ENCODE peak calls at places on chromosomes 6 and 20, in nine cellular contexts. Q is GM23248, A is OCI-LY7, M is SK-N-SH, X is hepatocyte, R is PC-3, I is GM23338, W is MM.1S, O is HCT116. D is an unnamed sample.

GRCh38 chr20:36773123-36773547 is 428 bp downstream of the DSN1 start:
- DNase-seq in Q (peak; percentile 35), I (no peak), X (no peak), O (no peak), A (peak; percentile 14), M (no peak), W (peak; percentile 10), R (no peak), D (peak; percentile 25)

GRCh38 chr6:140893432-140893831 is 1239.3 kb upstream of the GJE1 start:
- DNase-seq in R (no peak), W (no peak), A (no peak), O (no peak), X (no peak), Q (no peak), I (peak; percentile 18), M (no peak), D (no peak)

GRCh38 chr6:165875946-165876345 is 212.9 kb upstream of the PDE10A start:
- DNase-seq in I (no peak), M (no peak), R (no peak), X (no peak), Q (no peak), W (no peak), A (no peak), O (no peak), D (no peak)

GRCh38 chr20:64093013-64093503 is 8.9 kb upstream of the LKAAEAR1 start:
- DNase-seq in I (no peak), O (no peak), R (no peak), A (no peak), X (no peak), Q (peak; percentile 17), W (no peak), M (no peak), D (peak; percentile 54)

GRCh38 chr6:73710470-73710869 is 14.5 kb downstream of the CD109 start:
- DNase-seq in A (no peak), I (no peak), R (peak; percentile 94), X (peak; percentile 48), M (no peak), Q (peak; percentile 40), O (peak; percentile 82), W (no peak), D (no peak)

GRCh38 chr6:100176321-100176950 is 182.4 kb upstream of the MCHR2 start:
- DNase-seq in I (peak; percentile 57), X (peak; percentile 57), Q (peak; percentile 82), W (peak; percentile 9), O (peak; percentile 8), A (peak; percentile 2), R (peak; percentile 70), M (no peak), D (peak; percentile 54)

GRCh38 chr6:110951986-110952794 is 6.3 kb upstream of the GTF3C6 start:
- DNase-seq in X (peak; percentile 53), A (no peak), I (no peak), R (peak; percentile 89), W (no peak), M (no peak), O (no peak), Q (peak; percentile 57), D (no peak)

GRCh38 chr6:43951756-43952675 is 175.2 kb downstream of the MRPL14 start:
- DNase-seq in I (no peak), A (no peak), Q (peak; percentile 32), W (no peak), X (no peak), M (no peak), O (no peak), R (no peak), D (no peak)

GRCh38 chr6:41785689-41786450 is 1.6 kb upstream of the TOMM6 start:
- DNase-seq in I (peak; percentile 57), O (no peak), A (peak; percentile 18), R (no peak), X (peak; percentile 34), W (no peak), Q (peak; percentile 54), M (no peak), D (no peak)

GRCh38 chr20:37969949-37970855 is 63.1 kb downstream of the TTI1 start:
- DNase-seq in A (no peak), X (no peak), I (no peak), M (no peak), W (no peak), O (no peak), Q (peak; percentile 64), R (peak; percentile 69), D (no peak)

DNA sequence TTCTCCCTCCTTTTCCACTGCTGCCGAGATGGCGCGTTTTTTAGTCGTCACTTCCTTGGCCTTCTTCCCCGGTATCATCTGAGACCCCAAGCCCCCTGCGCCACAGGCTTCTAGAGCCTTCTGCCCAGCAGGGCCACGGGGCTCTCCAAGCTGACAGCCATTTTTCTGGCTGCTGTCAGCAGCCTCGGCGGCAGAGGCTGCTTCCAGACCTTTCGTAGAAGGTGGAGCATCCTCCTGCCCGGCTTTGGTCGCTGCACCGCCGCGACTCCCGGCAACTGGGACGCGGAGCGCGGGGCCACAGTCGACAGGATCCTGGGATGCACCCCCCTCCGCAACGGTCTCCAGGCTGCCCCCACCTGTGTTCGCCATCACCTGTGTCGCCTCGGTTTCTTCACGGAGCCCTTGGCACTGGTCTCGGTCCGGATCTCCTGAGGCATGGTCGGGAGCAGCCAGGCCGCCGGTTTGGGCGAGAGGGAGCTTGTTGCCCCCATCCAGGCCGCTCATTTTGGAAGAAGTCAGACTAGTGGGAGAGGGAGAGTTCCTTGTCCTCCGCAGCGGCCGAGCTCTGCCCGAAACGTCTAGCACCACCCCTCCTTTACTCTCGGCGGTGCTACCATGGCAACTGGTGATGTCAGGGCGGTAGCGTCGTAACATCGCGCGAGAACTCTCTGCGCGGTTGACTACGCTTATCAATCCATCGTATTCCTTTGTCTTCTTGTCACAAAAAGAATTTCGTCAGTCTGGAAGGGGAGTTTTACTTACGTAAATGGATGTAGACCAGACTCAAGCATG is at the start of gene TSPYL4:
- DNase-seq in O (peak; percentile 86), A (peak; percentile 86), I (peak; percentile 99), W (peak; percentile 93), Q (peak; percentile 98), X (peak; percentile 96), R (peak; percentile 92), M (peak; percentile 91), D (peak; percentile 98)
- H3K4me2 ChIP-seq in O (peak within 1 kb of the TSS; percentile 90), A (peak within 1 kb of the TSS; percentile 81), I (peak within 1 kb of the TSS; percentile 79), W (peak within 1 kb of the TSS; percentile 92), Q (peak within 1 kb of the TSS; percentile 96), X (peak within 1 kb of the TSS; percentile 76), R (peak within 1 kb of the TSS; percentile 86), M (peak within 1 kb of the TSS; percentile 92), D (peak within 1 kb of the TSS; percentile 91)

DNA sequence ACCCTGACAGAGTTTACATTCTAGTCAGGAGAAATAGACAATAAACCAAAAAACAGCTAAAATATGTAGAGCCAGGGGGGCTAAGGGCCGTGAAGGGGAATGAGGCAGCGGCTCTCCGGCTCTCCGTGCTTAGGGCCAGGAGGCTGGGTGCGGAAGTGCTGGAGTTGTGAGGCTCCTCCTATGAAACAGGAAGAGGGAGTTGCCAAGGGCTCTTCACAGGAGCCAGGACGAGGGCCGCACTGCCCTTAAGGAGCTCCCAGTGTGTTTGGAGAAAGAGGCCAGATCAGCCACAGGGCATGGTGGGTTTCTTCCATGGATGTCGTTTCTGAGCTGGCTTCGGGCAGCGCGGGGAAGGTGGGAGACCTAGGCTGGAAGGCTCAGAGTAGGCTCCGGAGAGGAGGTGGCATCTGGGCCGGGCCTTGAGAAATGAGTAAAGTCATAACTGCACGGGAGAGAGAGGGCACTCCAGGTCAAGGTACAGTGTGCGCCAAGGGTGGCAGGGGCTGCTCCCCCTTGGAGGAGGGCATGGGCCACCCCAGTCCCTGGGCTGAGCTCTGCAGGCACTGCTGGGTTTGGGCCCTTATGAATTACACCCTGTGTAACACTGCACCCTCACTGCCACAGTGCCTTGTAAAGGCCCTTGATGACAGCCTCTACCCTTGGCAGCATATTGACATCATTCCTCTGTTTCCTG is 20.8 kb upstream of the MLN start:
- DNase-seq in R (no peak), M (no peak), Q (no peak), X (no peak), I (no peak), O (peak; percentile 18), A (no peak), W (no peak), D (no peak)
- H3K27ac ChIP-seq in R (no peak overlapping the region), M (no peak overlapping the region), Q (no peak overlapping the region), X (no peak overlapping the region), I (no peak overlapping the region), O (peak overlapping the region; percentile 63), A (no peak overlapping the region), W (no peak overlapping the region), D (no peak overlapping the region)

DNA sequence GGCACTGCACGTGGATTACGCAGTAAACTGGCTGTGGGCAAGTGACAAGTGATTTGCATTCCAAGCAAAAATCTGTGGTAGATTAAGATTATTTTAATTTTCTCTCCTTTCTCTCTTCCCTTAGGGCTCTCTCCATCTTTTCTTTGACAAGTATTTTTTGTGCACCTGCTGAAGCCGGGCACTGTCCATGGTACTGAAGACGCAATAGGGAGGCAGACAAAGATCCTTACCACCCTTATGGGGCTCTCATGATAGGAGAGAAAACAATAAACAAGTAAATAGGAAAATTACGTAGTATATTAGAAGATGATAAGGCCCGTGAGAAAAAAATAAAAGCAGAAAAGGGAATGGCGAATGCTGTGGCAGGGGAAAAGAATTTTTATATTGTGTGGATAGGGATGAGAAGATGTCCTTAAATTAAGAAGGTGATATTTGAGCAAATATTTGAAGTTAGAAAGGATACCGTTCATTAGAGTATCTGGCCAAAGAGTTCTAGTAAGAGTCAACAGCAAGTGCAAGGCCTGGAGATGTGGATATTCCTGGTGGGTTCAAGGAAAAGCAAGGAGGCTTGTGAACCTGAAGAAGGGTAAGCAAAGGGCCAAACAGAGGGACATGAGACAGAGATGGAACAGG is 146.0 kb downstream of the LAMP5 start:
- DNase-seq in O (no peak), R (peak; percentile 43), W (peak; percentile 38), X (peak; percentile 46), M (no peak), I (peak; percentile 67), A (peak; percentile 5), Q (peak; percentile 4), D (peak; percentile 73)
- TF ChIP-seq EZH2phosphoT487 in O (no peak), R (no peak), W (no peak), X (no peak), M (no peak), I (no peak), A (no peak), Q (no peak), D (no peak)

GRCh38 chr6:33428891-33429744 is 9.3 kb downstream of the SYNGAP1 start:
- DNase-seq in O (no peak), A (no peak), W (no peak), X (no peak), Q (no peak), I (no peak), R (no peak), M (no peak), D (no peak)
- H3K4me2 ChIP-seq in O (peak overlapping the region; percentile 75), A (peak overlapping the region; percentile 98), W (no peak overlapping the region), X (peak overlapping the region; percentile 91), Q (peak overlapping the region; percentile 64), I (peak overlapping the region; percentile 79), R (peak overlapping the region; percentile 86), M (peak overlapping the region; percentile 84), D (peak overlapping the region; percentile 79)

DNA sequence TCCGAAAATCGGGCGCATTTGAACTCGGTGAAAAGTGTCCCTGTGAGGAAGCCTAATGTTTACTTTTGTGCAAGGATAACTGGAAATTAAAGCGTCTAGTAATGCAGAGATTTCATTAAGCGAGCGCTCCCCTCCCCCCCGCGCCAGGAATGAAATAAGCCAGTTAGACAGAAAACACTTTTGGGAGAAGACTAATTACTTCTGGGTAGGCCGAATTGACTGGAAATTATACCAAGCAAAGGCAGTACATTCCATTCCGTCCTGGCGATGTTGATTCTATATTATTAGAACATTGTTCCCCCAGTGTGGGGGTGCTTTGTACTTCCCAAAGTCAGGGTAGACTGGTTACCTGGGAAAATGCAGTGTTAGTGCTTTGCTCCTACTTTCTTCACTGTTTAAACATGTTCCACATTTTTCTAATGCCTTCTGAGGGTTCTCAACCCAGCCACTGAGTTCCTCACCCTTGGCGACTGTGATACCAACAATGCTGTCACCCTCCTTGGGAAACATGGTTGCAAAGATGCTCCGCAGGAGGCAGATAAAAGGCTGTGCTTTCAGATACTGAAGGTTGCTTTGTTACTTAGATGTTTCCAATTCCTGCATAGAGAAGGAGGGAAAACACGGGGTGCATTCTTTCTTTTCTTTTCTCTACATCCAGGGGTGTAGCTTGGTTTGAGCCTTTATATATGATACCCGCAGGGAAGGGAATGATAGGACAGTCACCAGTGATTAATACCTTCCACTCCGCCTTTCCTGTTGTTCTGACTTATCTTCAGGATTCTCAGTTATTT is 2.6 kb downstream of the GJA1 start:
- DNase-seq in X (peak; percentile 26), A (no peak), Q (peak; percentile 77), W (no peak), M (no peak), R (peak; percentile 44), I (peak; percentile 95), O (no peak), D (peak; percentile 78)
- H3K27ac ChIP-seq in X (peak overlapping the region; percentile 90), A (no peak overlapping the region), Q (peak overlapping the region; percentile 86), W (no peak overlapping the region), M (peak overlapping the region; percentile 89), R (peak overlapping the region; percentile 54), I (peak overlapping the region; percentile 99), O (no peak overlapping the region), D (peak overlapping the region; percentile 98)

D was measured in neural progenitor cell.